ENCODE peak calls at places on chromosomes 12 and 14, in four cellular contexts. O, B, F and A are unnamed samples.

GRCh38 chr12:49533331-49533730 is 5.5 kb upstream of the KCNH3 start:
- DNase-seq in O (peak), F (no peak), B (no peak), A (no peak)

GRCh38 chr14:33110737-33111443 is 172.2 kb downstream of the NPAS3 start:
- DNase-seq in F (no peak), B (no peak), O (no peak), A (no peak)

GRCh38 chr14:91123201-91123600 is 9.3 kb downstream of the DGLUCY start:
- DNase-seq in B (no peak), O (no peak), F (no peak), A (no peak)

GRCh38 chr12:79959484-79959883 is 24.6 kb upstream of the PPP1R12A start:
- DNase-seq in O (no peak), F (no peak), B (no peak), A (no peak)

GRCh38 chr14:32934891-32935633 is 3.6 kb upstream of the NPAS3 start:
- DNase-seq in F (no peak), B (no peak), O (no peak), A (no peak)

GRCh38 chr12:84982888-84983287 is 53.2 kb downstream of the TSPAN19 start:
- DNase-seq in B (no peak), O (no peak), F (no peak), A (no peak)

GRCh38 chr12:92717202-92717601 is 14.4 kb downstream of the PLEKHG7 start:
- DNase-seq in B (no peak), F (no peak), O (no peak), A (peak)

GRCh38 chr14:65290830-65291229 is 121.7 kb upstream of the FUT8 start:
- DNase-seq in B (no peak), O (no peak), F (peak), A (peak)

GRCh38 chr14:73242274-73242960 is 5.1 kb downstream of the PAPLN start:
- DNase-seq in F (no peak), O (no peak), B (no peak), A (no peak)
- H3K4me3 ChIP-seq in F (no peak), O (peak), B (peak), A (no peak)

GRCh38 chr12:104464899-104465298 is 8.2 kb downstream of the CHST11 start:
- DNase-seq in B (no peak), F (no peak), O (no peak), A (no peak)

GRCh38 chr12:104462325-104462724 is 5.6 kb downstream of the CHST11 start:
- DNase-seq in O (no peak), B (no peak), F (no peak), A (no peak)

GRCh38 chr12:104465379-104465778 is 8.6 kb downstream of the CHST11 start:
- DNase-seq in F (no peak), O (no peak), B (no peak), A (no peak)

GRCh38 chr12:104462931-104463339 is 6.2 kb downstream of the CHST11 start:
- DNase-seq in F (no peak), B (no peak), O (no peak), A (no peak)

DNA sequence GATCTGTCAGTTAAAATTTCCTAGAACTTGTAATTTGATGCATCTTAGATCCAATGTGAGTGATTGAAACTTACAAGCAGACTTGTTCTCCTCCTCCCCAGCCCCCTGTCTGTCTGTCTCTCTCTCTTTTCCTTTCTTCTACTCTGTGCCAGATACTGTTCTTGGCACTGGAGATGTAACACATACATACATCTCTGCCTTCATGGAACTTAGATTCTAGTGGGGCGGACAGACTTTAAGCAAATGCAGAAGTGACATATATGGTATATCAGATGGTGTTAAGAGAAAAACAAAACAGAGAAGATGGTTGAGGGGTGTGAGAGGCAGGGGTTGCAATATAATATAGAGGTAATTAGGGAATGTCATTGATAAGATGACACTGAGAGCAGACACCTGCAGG is 6.6 kb downstream of the CHST11 start:
- DNase-seq in F (no peak), B (no peak), O (no peak), A (no peak)
- H3K4me3 ChIP-seq in F (no peak), B (no peak), O (no peak), A (no peak)

GRCh38 chr14:46325777-46326176 is 325.8 kb downstream of the RPL10L start:
- DNase-seq in F (no peak), O (no peak), B (no peak), A (no peak)

GRCh38 chr14:46325157-46325556 is 326.4 kb downstream of the RPL10L start:
- DNase-seq in B (no peak), F (no peak), O (no peak), A (no peak)

GRCh38 chr14:46322076-46322475 is 329.5 kb downstream of the RPL10L start:
- DNase-seq in O (no peak), F (no peak), B (no peak), A (no peak)

DNA sequence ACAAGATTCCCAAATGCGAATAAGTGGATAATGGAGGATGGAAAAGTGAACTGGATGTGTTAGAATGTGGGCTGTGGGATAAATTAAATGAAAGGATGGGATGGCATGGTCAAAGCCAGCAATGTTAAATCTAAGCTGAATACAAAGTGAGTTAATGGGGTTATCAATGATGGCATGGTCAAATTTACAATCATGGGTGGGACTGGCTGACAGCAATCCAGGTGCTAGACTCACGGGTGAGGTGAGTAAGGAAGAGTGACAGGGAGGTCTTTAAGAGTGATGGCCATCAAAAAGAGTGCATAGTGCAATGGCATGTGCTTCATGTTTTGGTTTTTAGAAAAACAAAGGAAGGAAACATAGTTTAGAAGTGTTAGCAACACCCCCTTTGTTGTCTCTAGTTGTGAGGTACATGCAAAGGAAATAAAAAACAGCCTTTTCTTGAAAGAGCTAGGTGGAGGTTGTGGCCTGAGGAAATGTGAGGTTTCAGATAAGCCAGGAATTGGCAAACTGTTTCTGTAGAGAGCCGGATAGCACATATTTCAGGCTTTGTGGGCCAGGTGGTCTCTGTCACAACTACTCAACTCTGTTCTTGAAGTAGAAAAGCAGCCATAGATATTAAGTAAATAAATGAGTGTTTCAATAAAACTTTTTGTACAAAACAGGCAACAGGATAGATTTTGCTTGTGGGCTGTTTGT is 328.7 kb downstream of the RPL10L start:
- DNase-seq in B (no peak), F (no peak), O (no peak), A (no peak)
- H3K4me3 ChIP-seq in B (no peak), F (no peak), O (no peak), A (no peak)

DNA sequence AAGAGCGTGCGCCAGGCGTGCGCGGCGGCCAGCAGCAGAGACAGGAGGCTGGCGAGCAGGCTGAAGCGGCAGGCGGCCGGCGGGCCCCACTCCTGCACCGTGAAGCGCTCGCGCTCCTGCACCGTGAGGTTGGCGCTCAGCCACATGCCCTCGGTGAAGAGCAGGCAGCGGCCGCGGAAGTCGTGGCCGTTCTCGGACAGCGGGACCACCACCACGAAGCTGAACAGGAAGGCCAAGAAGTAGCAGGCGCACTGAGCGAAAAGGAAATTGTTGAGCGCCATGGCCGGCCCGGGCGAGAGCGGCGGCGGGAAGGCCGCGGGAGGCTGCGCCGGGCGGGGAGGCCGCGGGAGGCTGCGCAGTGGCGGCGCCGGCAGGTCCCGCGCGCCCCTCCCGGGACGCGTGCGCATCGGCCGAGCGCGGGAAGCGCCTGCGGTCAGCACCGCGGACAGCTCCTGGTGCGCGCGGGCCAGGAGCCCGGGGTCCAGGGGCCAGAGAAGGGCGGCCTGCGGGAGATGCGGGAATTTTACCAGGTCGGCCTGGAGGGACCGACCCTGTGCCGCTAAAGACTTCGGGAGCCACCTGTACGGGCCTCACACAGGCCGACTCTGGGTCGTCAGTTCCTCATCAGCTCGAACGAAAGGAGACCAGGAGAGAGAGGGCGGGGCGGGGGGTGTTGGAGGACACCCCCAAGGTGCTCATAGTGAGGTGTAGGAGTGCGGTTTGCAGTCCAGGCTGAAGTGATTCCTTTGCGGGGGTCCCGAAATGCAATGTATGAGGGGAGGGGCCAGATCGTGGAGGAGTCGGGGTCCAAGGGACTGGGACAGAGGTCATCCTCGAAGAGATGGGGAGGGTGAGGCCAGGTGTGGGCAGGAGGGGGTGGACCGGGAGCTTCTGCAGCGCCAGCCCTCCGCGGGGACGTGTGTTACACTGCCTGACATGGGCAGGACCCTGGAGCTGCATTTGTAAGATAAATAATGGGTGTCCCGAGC is at the start of gene TMEM179:
- DNase-seq in F (no peak), O (no peak), B (no peak), A (no peak)
- H3K4me3 ChIP-seq in F (peak), O (peak), B (peak), A (peak)

DNA sequence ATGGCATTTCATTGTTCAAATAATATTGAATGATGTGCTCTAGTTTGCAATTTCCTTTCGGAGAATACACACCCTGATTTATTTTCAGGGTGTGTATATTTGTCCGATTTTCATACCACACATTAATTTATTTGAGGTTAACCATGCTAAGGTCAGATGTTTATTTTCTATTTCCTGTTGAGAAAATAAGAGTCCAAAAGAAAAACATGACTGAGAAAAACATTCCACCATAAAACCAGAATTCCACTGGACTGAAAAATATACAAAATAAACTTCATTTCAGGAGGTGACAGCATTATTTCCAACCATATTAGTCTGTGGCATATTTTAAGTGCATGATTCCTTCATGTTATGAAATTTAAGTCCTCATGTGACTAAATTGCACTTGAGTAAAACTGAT is 64.2 kb upstream of the OVCH1 start:
- DNase-seq in B (no peak), F (no peak), O (no peak), A (no peak)
- H3K4me3 ChIP-seq in B (no peak), F (no peak), O (no peak), A (no peak)

GRCh38 chr14:99272669-99273024 is 650 bp upstream of the BCL11B start:
- DNase-seq in B (no peak), O (no peak), F (no peak), A (no peak)
- H3K4me3 ChIP-seq in B (peak), O (peak), F (peak), A (peak)

GRCh38 chr14:44149597-44149996 is 357.5 kb downstream of the FSCB start:
- DNase-seq in B (no peak), F (peak), O (no peak), A (no peak)

GRCh38 chr14:44154446-44154845 is 352.6 kb downstream of the FSCB start:
- DNase-seq in B (no peak), F (no peak), O (no peak), A (no peak)

GRCh38 chr14:44151120-44151519 is 356.0 kb downstream of the FSCB start:
- DNase-seq in B (no peak), O (no peak), F (no peak), A (no peak)

DNA sequence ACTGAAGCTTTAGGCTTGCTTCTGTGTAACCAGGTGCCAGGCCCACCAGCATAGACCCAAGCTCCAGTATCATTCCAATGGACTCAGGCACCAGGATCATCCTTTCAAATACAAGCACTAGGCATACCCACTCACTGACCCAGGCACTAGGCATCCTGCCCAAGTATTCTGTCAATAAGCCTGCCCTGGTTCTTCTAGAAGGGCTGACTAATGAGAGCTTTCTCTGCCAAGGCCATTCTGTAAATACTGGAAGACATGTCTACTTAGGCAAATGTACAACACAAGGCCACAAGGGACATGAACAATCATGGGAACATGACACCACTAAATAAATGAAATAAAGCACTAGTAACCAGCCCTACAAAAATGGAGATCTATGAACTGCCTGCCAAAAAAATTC is 352.2 kb downstream of the FSCB start:
- DNase-seq in B (no peak), F (no peak), O (no peak), A (peak)
- H3K4me3 ChIP-seq in B (no peak), F (no peak), O (no peak), A (no peak)

DNA sequence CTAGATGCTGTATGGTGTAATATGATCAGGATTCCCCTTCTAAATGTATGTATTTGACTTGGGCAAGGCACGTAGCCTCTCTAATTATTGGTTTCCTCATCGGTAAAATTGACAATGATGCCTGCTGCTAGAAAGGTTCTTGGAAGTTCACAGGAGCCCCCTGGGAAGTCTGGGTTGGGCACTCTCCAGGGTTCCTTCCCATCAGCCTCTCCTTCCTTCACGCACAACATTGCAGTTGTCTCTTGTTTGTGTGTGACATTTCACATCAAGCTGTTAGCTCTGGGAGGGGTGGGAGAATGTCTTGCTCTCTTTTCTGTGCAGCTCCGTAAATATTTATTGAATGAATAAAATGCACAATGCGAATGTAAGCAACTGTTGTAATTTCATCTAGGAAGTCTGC is 153.1 kb upstream of the PRICKLE1 start:
- DNase-seq in F (peak), O (no peak), B (no peak), A (no peak)
- H3K4me3 ChIP-seq in F (no peak), O (no peak), B (peak), A (no peak)